ENCODE peak calls at places on chromosomes 6 and 20, in five cellular contexts. One of them, this sample, is unnamed.

GRCh38 chr6:52670502-52671409 is at the start of gene TMEM14A:
- DNase-seq in cardiac muscle cell: peak
- DNase-seq in PC-3: peak
- DNase-seq in ovary: peak
- DNase-seq in A673: peak
- DNase-seq in this sample: peak

GRCh38 chr6:39444479-39445019 is 122.0 kb upstream of the KCNK16 start:
- DNase-seq in ovary: no peak
- DNase-seq in A673: no peak
- DNase-seq in PC-3: no peak
- DNase-seq in cardiac muscle cell: no peak
- DNase-seq in this sample: no peak

GRCh38 chr6:9647599-9647998 is 767.3 kb downstream of the TFAP2A start:
- DNase-seq in A673: no peak
- DNase-seq in ovary: no peak
- DNase-seq in cardiac muscle cell: no peak
- DNase-seq in PC-3: no peak
- DNase-seq in this sample: no peak

GRCh38 chr6:82889117-82889516 is 176.5 kb downstream of the UBE3D start:
- DNase-seq in PC-3: no peak
- DNase-seq in A673: no peak
- DNase-seq in cardiac muscle cell: no peak
- DNase-seq in ovary: no peak
- DNase-seq in this sample: no peak

GRCh38 chr6:154591220-154591619 is 80.7 kb upstream of the CNKSR3 start:
- DNase-seq in ovary: no peak
- DNase-seq in cardiac muscle cell: no peak
- DNase-seq in PC-3: no peak
- DNase-seq in A673: no peak
- DNase-seq in this sample: no peak

GRCh38 chr20:17023811-17024210 is 203.0 kb upstream of the PCSK2 start:
- DNase-seq in cardiac muscle cell: peak
- DNase-seq in PC-3: no peak
- DNase-seq in A673: no peak
- DNase-seq in ovary: no peak
- DNase-seq in this sample: no peak

GRCh38 chr20:39152126-39152525 is 190.0 kb downstream of the DHX35 start:
- DNase-seq in A673: no peak
- DNase-seq in ovary: no peak
- DNase-seq in PC-3: peak
- DNase-seq in cardiac muscle cell: no peak
- DNase-seq in this sample: no peak

GRCh38 chr6:138451043-138451442 is 47.0 kb downstream of the HEBP2 start:
- DNase-seq in ovary: no peak
- DNase-seq in PC-3: no peak
- DNase-seq in A673: no peak
- DNase-seq in cardiac muscle cell: no peak
- DNase-seq in this sample: no peak

GRCh38 chr6:21608610-21609009 is 15.1 kb downstream of the SOX4 start:
- DNase-seq in PC-3: no peak
- DNase-seq in cardiac muscle cell: no peak
- DNase-seq in A673: no peak
- DNase-seq in ovary: no peak
- DNase-seq in this sample: no peak

GRCh38 chr20:59455392-59456341 is 148.7 kb upstream of the PHACTR3 start:
- DNase-seq in cardiac muscle cell: peak
- DNase-seq in A673: peak
- DNase-seq in PC-3: peak
- DNase-seq in ovary: peak
- DNase-seq in this sample: no peak

GRCh38 chr6:169265486-169266131 is 12.0 kb upstream of the THBS2 start:
- DNase-seq in PC-3: no peak
- DNase-seq in A673: no peak
- DNase-seq in ovary: no peak
- DNase-seq in cardiac muscle cell: no peak
- DNase-seq in this sample: no peak

GRCh38 chr6:67544851-67545452 is 1090.1 kb upstream of the ADGRB3 start:
- DNase-seq in A673: no peak
- DNase-seq in ovary: no peak
- DNase-seq in cardiac muscle cell: no peak
- DNase-seq in PC-3: no peak
- DNase-seq in this sample: no peak

GRCh38 chr6:163334264-163334663 is 80.3 kb upstream of the QKI start:
- DNase-seq in A673: no peak
- DNase-seq in ovary: no peak
- DNase-seq in cardiac muscle cell: no peak
- DNase-seq in PC-3: no peak
- DNase-seq in this sample: no peak

GRCh38 chr20:47233333-47234188 is 122.9 kb downstream of the ZMYND8 start:
- DNase-seq in A673: no peak
- DNase-seq in PC-3: no peak
- DNase-seq in cardiac muscle cell: no peak
- DNase-seq in ovary: no peak
- DNase-seq in this sample: no peak

GRCh38 chr20:3606021-3606420 is 57.2 kb downstream of the GFRA4 start:
- DNase-seq in PC-3: no peak
- DNase-seq in ovary: no peak
- DNase-seq in cardiac muscle cell: no peak
- DNase-seq in A673: no peak
- DNase-seq in this sample: no peak

GRCh38 chr6:70520575-70520974 is 46.2 kb upstream of the SDHAF4 start:
- DNase-seq in ovary: no peak
- DNase-seq in A673: peak
- DNase-seq in cardiac muscle cell: no peak
- DNase-seq in PC-3: peak
- DNase-seq in this sample: no peak

GRCh38 chr20:15895126-15895525 is 678.1 kb downstream of the KIF16B start:
- DNase-seq in A673: no peak
- DNase-seq in cardiac muscle cell: no peak
- DNase-seq in PC-3: no peak
- DNase-seq in ovary: no peak
- DNase-seq in this sample: no peak

GRCh38 chr6:151690303-151690702 is 117.2 kb upstream of the ESR1 start:
- DNase-seq in ovary: no peak
- DNase-seq in PC-3: peak
- DNase-seq in A673: no peak
- DNase-seq in cardiac muscle cell: no peak
- DNase-seq in this sample: no peak

GRCh38 chr6:24766685-24767462 is 7.9 kb upstream of the GMNN start:
- DNase-seq in ovary: no peak
- DNase-seq in A673: peak
- DNase-seq in cardiac muscle cell: peak
- DNase-seq in PC-3: peak
- DNase-seq in this sample: no peak

GRCh38 chr6:136889271-136890193 is 32.6 kb upstream of the SLC35D3 start:
- DNase-seq in cardiac muscle cell: no peak
- DNase-seq in ovary: no peak
- DNase-seq in A673: peak
- DNase-seq in PC-3: peak
- DNase-seq in this sample: no peak

GRCh38 chr6:85402071-85402470 is 47.8 kb upstream of the NT5E start:
- DNase-seq in PC-3: no peak
- DNase-seq in A673: peak
- DNase-seq in ovary: no peak
- DNase-seq in cardiac muscle cell: no peak
- DNase-seq in this sample: no peak

GRCh38 chr20:21323640-21324039 is 20.5 kb downstream of the XRN2 start:
- DNase-seq in ovary: no peak
- DNase-seq in cardiac muscle cell: no peak
- DNase-seq in A673: peak
- DNase-seq in PC-3: peak
- DNase-seq in this sample: no peak

GRCh38 chr20:5195655-5196054 is 68.8 kb downstream of the CDS2 start:
- DNase-seq in cardiac muscle cell: no peak
- DNase-seq in ovary: no peak
- DNase-seq in PC-3: no peak
- DNase-seq in A673: no peak
- DNase-seq in this sample: no peak

GRCh38 chr6:80638222-80639055 is 532.0 kb downstream of the BCKDHB start:
- DNase-seq in A673: peak
- DNase-seq in cardiac muscle cell: peak
- DNase-seq in ovary: no peak
- DNase-seq in PC-3: peak
- DNase-seq in this sample: no peak

GRCh38 chr20:15163632-15164031 is 826.2 kb upstream of the FLRT3 start:
- DNase-seq in A673: no peak
- DNase-seq in ovary: no peak
- DNase-seq in PC-3: peak
- DNase-seq in cardiac muscle cell: no peak
- DNase-seq in this sample: no peak

GRCh38 chr6:117165921-117166499 is 99.3 kb upstream of the VGLL2 start:
- DNase-seq in A673: no peak
- DNase-seq in cardiac muscle cell: no peak
- DNase-seq in ovary: no peak
- DNase-seq in PC-3: peak
- DNase-seq in this sample: no peak

GRCh38 chr6:7243188-7243942 is 69.6 kb downstream of the SSR1 start:
- DNase-seq in ovary: no peak
- DNase-seq in PC-3: peak
- DNase-seq in A673: peak
- DNase-seq in cardiac muscle cell: peak
- DNase-seq in this sample: no peak

GRCh38 chr6:42118162-42119001 is 24.0 kb downstream of the C6orf132 start:
- DNase-seq in ovary: no peak
- DNase-seq in A673: no peak
- DNase-seq in cardiac muscle cell: no peak
- DNase-seq in PC-3: peak
- DNase-seq in this sample: no peak

DNA sequence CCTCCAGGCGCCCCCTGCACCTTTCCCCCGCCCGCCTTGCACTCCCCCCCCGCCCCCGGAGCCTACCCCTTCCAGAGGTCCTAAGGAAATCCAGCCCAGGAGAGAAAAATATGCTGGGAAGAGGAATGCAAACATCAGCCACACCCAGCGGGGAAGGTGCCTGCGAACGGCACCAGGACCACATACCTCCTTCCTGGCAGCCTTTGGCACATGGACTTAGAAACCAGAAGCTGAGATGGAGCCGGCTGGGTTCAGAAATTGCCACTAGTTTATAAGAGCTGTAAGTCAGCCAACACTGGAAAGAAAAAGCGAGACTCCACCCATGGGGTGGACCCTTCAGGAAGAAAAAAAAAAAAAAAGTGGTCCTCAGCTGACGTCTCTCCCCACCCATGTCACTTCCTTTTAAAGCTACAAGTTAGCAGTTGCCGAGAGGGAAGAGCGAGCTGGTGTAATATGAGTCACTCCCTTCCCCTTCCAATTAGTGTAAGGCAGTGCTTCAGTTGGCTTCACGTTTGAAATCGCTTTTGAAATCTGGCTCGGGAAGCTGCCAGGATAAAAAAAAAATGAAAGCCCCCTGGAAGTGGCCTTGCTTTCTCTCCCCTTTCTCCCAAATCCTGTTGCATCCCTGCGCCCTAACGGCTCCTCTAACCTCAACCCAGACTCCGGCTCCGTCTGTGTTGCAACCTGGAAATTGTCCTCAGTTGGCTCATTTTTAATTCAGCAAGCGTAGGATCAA is at the start of gene AGPAT4:
- DNase-seq in cardiac muscle cell: peak
- DNase-seq in ovary: peak
- DNase-seq in PC-3: peak
- DNase-seq in A673: peak
- DNase-seq in this sample: peak
- H3K27ac ChIP-seq in cardiac muscle cell: peak
- H3K27ac ChIP-seq in ovary: no peak
- H3K27ac ChIP-seq in PC-3: peak
- H3K27ac ChIP-seq in A673: peak
- H3K27ac ChIP-seq in this sample: peak

GRCh38 chr6:121963826-121964225 is 435.6 kb upstream of the HSF2 start:
- DNase-seq in PC-3: no peak
- DNase-seq in ovary: no peak
- DNase-seq in cardiac muscle cell: no peak
- DNase-seq in A673: no peak
- DNase-seq in this sample: no peak
- H3K27ac ChIP-seq in PC-3: no peak
- H3K27ac ChIP-seq in ovary: no peak
- H3K27ac ChIP-seq in cardiac muscle cell: no peak
- H3K27ac ChIP-seq in A673: no peak
- H3K27ac ChIP-seq in this sample: no peak

DNA sequence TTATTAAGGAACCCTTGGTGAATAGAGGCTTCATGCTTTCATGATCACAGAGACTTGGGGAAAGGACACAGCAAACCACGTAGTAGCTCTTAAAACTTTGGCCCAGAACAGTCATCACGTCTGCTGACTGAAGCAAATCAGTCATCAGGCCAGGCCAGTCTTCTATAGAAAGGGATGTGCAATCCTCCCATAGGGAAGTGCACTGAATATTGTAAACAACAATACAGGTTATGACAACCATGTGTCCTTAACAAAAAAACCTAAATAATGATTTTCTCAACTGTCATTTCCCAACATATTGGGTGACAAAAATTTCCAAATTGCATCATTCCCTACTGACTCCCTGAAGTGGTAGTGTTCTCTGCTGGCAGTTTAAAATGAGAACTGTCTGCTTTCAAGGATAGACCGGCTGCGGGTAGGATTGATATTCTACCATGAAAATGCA is 388.2 kb upstream of the CITED2 start:
- DNase-seq in cardiac muscle cell: no peak
- DNase-seq in PC-3: peak
- DNase-seq in A673: no peak
- DNase-seq in ovary: no peak
- DNase-seq in this sample: no peak
- H3K27ac ChIP-seq in cardiac muscle cell: peak
- H3K27ac ChIP-seq in PC-3: peak
- H3K27ac ChIP-seq in A673: no peak
- H3K27ac ChIP-seq in ovary: no peak
- H3K27ac ChIP-seq in this sample: no peak

GRCh38 chr6:107550906-107551305 is 61.0 kb downstream of the SOBP start:
- DNase-seq in ovary: no peak
- DNase-seq in A673: no peak
- DNase-seq in cardiac muscle cell: no peak
- DNase-seq in PC-3: no peak
- DNase-seq in this sample: no peak
- H3K27ac ChIP-seq in ovary: no peak
- H3K27ac ChIP-seq in A673: no peak
- H3K27ac ChIP-seq in cardiac muscle cell: no peak
- H3K27ac ChIP-seq in PC-3: no peak
- H3K27ac ChIP-seq in this sample: no peak

DNA sequence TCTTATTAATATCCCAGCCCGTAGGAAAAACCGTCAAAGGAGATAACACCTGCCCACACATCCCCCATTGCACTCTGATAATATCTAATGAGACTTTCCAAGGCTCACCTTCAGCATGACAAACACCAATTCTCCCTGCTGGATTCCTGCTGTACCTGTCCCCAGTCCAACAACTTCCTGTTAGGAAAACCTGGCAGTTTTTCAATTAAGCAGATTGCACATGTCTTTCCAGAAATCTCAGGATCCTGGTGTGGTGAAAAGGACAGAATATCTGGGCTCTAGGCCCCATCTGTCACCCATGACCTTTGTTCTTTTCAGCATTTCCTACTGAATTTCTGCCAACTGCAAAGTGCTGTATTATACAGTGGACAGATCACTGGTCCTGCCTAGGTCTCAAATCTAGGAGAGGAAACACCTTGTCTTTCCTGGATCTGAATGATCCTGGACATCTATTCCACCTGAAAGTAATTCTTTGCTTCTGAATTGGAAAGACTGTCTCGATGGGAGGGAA is 27.7 kb upstream of the DTNBP1 start:
- DNase-seq in cardiac muscle cell: no peak
- DNase-seq in A673: no peak
- DNase-seq in PC-3: peak
- DNase-seq in ovary: no peak
- DNase-seq in this sample: no peak
- H3K27ac ChIP-seq in cardiac muscle cell: no peak
- H3K27ac ChIP-seq in A673: no peak
- H3K27ac ChIP-seq in PC-3: no peak
- H3K27ac ChIP-seq in ovary: no peak
- H3K27ac ChIP-seq in this sample: peak

This sample was measured in coronary artery.